ENCODE peak calls at places on chromosome 2, in six cellular contexts. W is heart right ventricle, C is hepatocyte, D is HEK293T, Q is kidney, T is cardiac fibroblast. Z is an unnamed sample.

GRCh38 chr2:71746946-71747501 is 293.7 kb downstream of the DYSF start:
- DNase-seq in T (peak; percentile 24), D (no peak), W (no peak), C (no peak), Q (peak; percentile 85), Z (no peak)

GRCh38 chr2:230269715-230270114 is 44.2 kb downstream of the SP140 start:
- DNase-seq in W (no peak), Q (no peak), C (no peak), D (no peak), T (no peak), Z (no peak)

GRCh38 chr2:196200557-196200956 is 29.2 kb upstream of the STK17B start:
- DNase-seq in T (no peak), C (no peak), Q (no peak), W (no peak), D (no peak), Z (no peak)

GRCh38 chr2:9675369-9676351 is 44.9 kb upstream of the YWHAQ start:
- DNase-seq in D (no peak), Q (peak; percentile 41), T (peak; percentile 95), C (no peak), W (no peak), Z (no peak)

GRCh38 chr2:231614559-231615057 is 21.9 kb downstream of the TEX44 start:
- DNase-seq in T (no peak), Q (peak; percentile 91), C (no peak), W (peak; percentile 65), D (no peak), Z (no peak)

GRCh38 chr2:157443795-157444642 is at the start of gene CYTIP:
- DNase-seq in W (peak; percentile 20), D (no peak), T (no peak), C (no peak), Q (no peak), Z (no peak)

GRCh38 chr2:30235859-30236535 is 4.7 kb downstream of the LBH start:
- DNase-seq in C (no peak), T (no peak), D (no peak), W (no peak), Q (no peak), Z (no peak)

GRCh38 chr2:88055049-88055435 is 541 bp downstream of the KRCC1 start:
- DNase-seq in D (peak; percentile 32), T (peak; percentile 54), Q (no peak), W (no peak), C (peak; percentile 44), Z (peak; percentile 52)

GRCh38 chr2:111155610-111156009 is 34.9 kb downstream of the BCL2L11 start:
- DNase-seq in C (no peak), D (no peak), Q (no peak), T (no peak), W (no peak), Z (no peak)

GRCh38 chr2:181054256-181054655 is 73.9 kb downstream of the UBE2E3 start:
- DNase-seq in D (no peak), T (no peak), W (no peak), C (no peak), Q (no peak), Z (no peak)

GRCh38 chr2:154452906-154453493 is 245.5 kb upstream of the KCNJ3 start:
- DNase-seq in C (peak; percentile 5), T (peak; percentile 45), Q (no peak), D (peak; percentile 8), W (no peak), Z (peak; percentile 2)

GRCh38 chr2:237911363-237912017 is 52.1 kb downstream of the RAMP1 start:
- DNase-seq in T (no peak), D (no peak), Q (no peak), C (no peak), W (no peak), Z (no peak)

GRCh38 chr2:235091421-235091820 is 139.6 kb downstream of the SH3BP4 start:
- DNase-seq in D (no peak), Q (no peak), T (no peak), W (no peak), C (no peak), Z (no peak)

GRCh38 chr2:232076272-232076671 is 114.8 kb downstream of the DIS3L2 start:
- DNase-seq in W (no peak), C (no peak), D (no peak), Q (no peak), T (no peak), Z (no peak)

GRCh38 chr2:102717308-102718018 is 44.4 kb upstream of the TMEM182 start:
- DNase-seq in W (no peak), D (no peak), Q (no peak), C (no peak), T (peak; percentile 72), Z (no peak)

GRCh38 chr2:67985586-67985985 is 77.2 kb downstream of the C1D start:
- DNase-seq in C (no peak), T (peak; percentile 15), Q (no peak), D (no peak), W (no peak), Z (no peak)

GRCh38 chr2:156982615-156983014 is 274.9 kb upstream of the GALNT5 start:
- DNase-seq in W (no peak), T (no peak), D (no peak), C (no peak), Q (no peak), Z (no peak)

GRCh38 chr2:162582357-162582798 is 238.4 kb downstream of the GCA start:
- DNase-seq in C (peak; percentile 62), Q (no peak), T (peak; percentile 15), W (no peak), D (no peak), Z (no peak)

GRCh38 chr2:46873632-46874068 is 42.0 kb downstream of the MCFD2 start:
- DNase-seq in D (peak; percentile 53), W (peak; percentile 67), C (peak; percentile 88), Q (peak; percentile 88), T (peak; percentile 97), Z (no peak)

GRCh38 chr2:192146069-192147006 is 48.4 kb downstream of the TMEFF2 start:
- DNase-seq in C (no peak), W (no peak), Q (no peak), D (no peak), T (peak; percentile 77), Z (no peak)

GRCh38 chr2:147500819-147501395 is 343.9 kb upstream of the ACVR2A start:
- DNase-seq in Q (no peak), T (no peak), D (no peak), C (no peak), W (no peak), Z (no peak)

GRCh38 chr2:46737577-46737976 is 178.0 kb downstream of the MCFD2 start:
- DNase-seq in D (no peak), T (peak; percentile 55), Q (no peak), W (no peak), C (peak; percentile 29), Z (no peak)

GRCh38 chr2:70371753-70372152 is 69.9 kb upstream of the FAM136A start:
- DNase-seq in T (peak; percentile 91), W (no peak), C (no peak), Q (no peak), D (no peak), Z (no peak)

GRCh38 chr2:126244937-126245336 is 411.0 kb upstream of the GYPC start:
- DNase-seq in D (peak; percentile 33), W (peak; percentile 26), Q (no peak), T (peak; percentile 7), C (peak; percentile 76), Z (peak; percentile 18)